ENCODE peak calls at places on chromosomes 4 and X, in six cellular contexts. R is CD8-positive, alpha-beta T cell; V is activated naive CD8-positive, alpha-beta T cell treated with anti-CD3 and anti-CD28 coated beads, Interleukin-2, amount 10 ng/mL, durations not matched to agents 7 days and 5 days; Q is left colon; F is AG04449; E is frontal cortex. C is an unnamed sample.

GRCh38 chr4:112651641-112652040 is 14.7 kb downstream of the LARP7 start:
- DNase-seq in R (no peak), V (no peak), Q (no peak), F (no peak), E (no peak), C (no peak)

GRCh38 chr4:162510937-162511336 is 347.1 kb upstream of the FSTL5 start:
- DNase-seq in R (no peak), V (no peak), Q (no peak), F (no peak), E (no peak), C (no peak)

GRCh38 chr4:5037553-5038551 is 13.4 kb upstream of the STK32B start:
- DNase-seq in R (no peak), V (no peak), Q (no peak), F (peak), E (no peak), C (peak)

GRCh38 chrX:139766545-139766983 is 58.6 kb upstream of the MCF2 start:
- DNase-seq in R (no peak), V (peak), Q (no peak), F (no peak), E (no peak), C (no peak)

GRCh38 chrX:18938710-18939109 is 45.2 kb downstream of the PHKA2 start:
- DNase-seq in R (no peak), V (no peak), Q (no peak), F (no peak), E (no peak), C (no peak)

GRCh38 chr4:166169111-166169510 is 296.1 kb downstream of the TLL1 start:
- DNase-seq in R (no peak), V (no peak), Q (no peak), F (no peak), E (no peak), C (peak)

GRCh38 chr4:15513545-15513944 is 43.9 kb downstream of the CC2D2A start:
- DNase-seq in R (no peak), V (no peak), Q (no peak), F (no peak), E (no peak), C (no peak)

GRCh38 chr4:107791902-107792301 is 32.8 kb upstream of the SGMS2 start:
- DNase-seq in R (no peak), V (no peak), Q (no peak), F (no peak), E (no peak), C (no peak)

GRCh38 chr4:99403380-99404194 is 31.6 kb downstream of the ADH7 start:
- DNase-seq in R (no peak), V (no peak), Q (no peak), F (no peak), E (no peak), C (no peak)

GRCh38 chr4:182968917-182969650 is 51.9 kb upstream of the DCTD start:
- DNase-seq in R (no peak), V (no peak), Q (no peak), F (no peak), E (no peak), C (no peak)

GRCh38 chrX:71616672-71617529 is 1.4 kb downstream of the CXCR3 start:
- DNase-seq in R (peak), V (peak), Q (peak), F (no peak), E (no peak), C (no peak)

GRCh38 chrX:56783450-56783831 is 54.4 kb downstream of the NBDY start:
- DNase-seq in R (peak), V (no peak), Q (peak), F (no peak), E (no peak), C (no peak)

GRCh38 chr4:99668472-99668871 is 10.8 kb upstream of the C4orf54 start:
- DNase-seq in R (no peak), V (no peak), Q (no peak), F (no peak), E (no peak), C (no peak)

GRCh38 chr4:39932776-39933402 is 44.8 kb downstream of the PDS5A start:
- DNase-seq in R (no peak), V (no peak), Q (no peak), F (no peak), E (no peak), C (no peak)

GRCh38 chr4:1448589-1449420 is 42.6 kb upstream of the NKX1-1 start:
- DNase-seq in R (no peak), V (peak), Q (no peak), F (no peak), E (no peak), C (no peak)

GRCh38 chrX:40243699-40244098 is 145.9 kb upstream of the BCOR start:
- DNase-seq in R (no peak), V (no peak), Q (no peak), F (no peak), E (no peak), C (no peak)

GRCh38 chr4:86306816-86307215 is 53.0 kb downstream of the MAPK10 start:
- DNase-seq in R (no peak), V (no peak), Q (no peak), F (peak), E (no peak), C (no peak)

GRCh38 chr4:61533140-61533539 is 333.0 kb downstream of the ADGRL3 start:
- DNase-seq in R (no peak), V (no peak), Q (no peak), F (no peak), E (no peak), C (no peak)